ENCODE peak calls at places on chromosomes 4 and X, in six cellular contexts. L is MCF 10A; T is CD8-positive, alpha-beta T cell; V is upper lobe of right lung; H is tibial artery; Y is progenitor cell of endocrine pancreas. D is an unnamed sample.

GRCh38 chr4:85968945-85969830 is 390.7 kb downstream of the MAPK10 start:
- DNase-seq in L (peak; percentile 73), T (no peak), V (no peak), H (no peak), Y (no peak), D (peak; percentile 27)

GRCh38 chrX:118644378-118644777 is 83.0 kb upstream of the IL13RA1 start:
- DNase-seq in L (peak; percentile 50), T (no peak), V (no peak), H (no peak), Y (no peak), D (no peak)

GRCh38 chr4:123896446-123897071 is 500.0 kb downstream of the SPRY1 start:
- DNase-seq in L (no peak), T (no peak), V (no peak), H (no peak), Y (no peak), D (no peak)

GRCh38 chrX:120452131-120452530 is 17.0 kb downstream of the LAMP2 start:
- DNase-seq in L (peak; percentile 38), T (no peak), V (no peak), H (no peak), Y (no peak), D (no peak)

GRCh38 chrX:15694968-15695451 is 30.4 kb upstream of the CLTRN start:
- DNase-seq in L (no peak), T (no peak), V (no peak), H (no peak), Y (no peak), D (no peak)

GRCh38 chrX:145825896-145826295 is 8.3 kb downstream of the SLITRK2 start:
- DNase-seq in L (peak; percentile 65), T (no peak), V (no peak), H (no peak), Y (no peak), D (no peak)

GRCh38 chrX:16212436-16212835 is 45.2 kb downstream of the MAGEB17 start:
- DNase-seq in L (peak; percentile 25), T (no peak), V (no peak), H (no peak), Y (no peak), D (peak; percentile 13)

GRCh38 chr4:56979674-56980073 is 978 bp downstream of the POLR2B start:
- DNase-seq in L (peak; percentile 36), T (peak; percentile 49), V (no peak), H (no peak), Y (no peak), D (no peak)

GRCh38 chr4:24642941-24643628 is 58.7 kb upstream of the DHX15 start:
- DNase-seq in L (peak; percentile 53), T (no peak), V (no peak), H (no peak), Y (no peak), D (no peak)

GRCh38 chrX:152844256-152844655 is 13.4 kb downstream of the NSDHL start:
- DNase-seq in L (no peak), T (no peak), V (no peak), H (no peak), Y (no peak), D (no peak)

GRCh38 chr4:155548173-155548572 is 118.5 kb upstream of the GUCY1A1 start:
- DNase-seq in L (no peak), T (no peak), V (no peak), H (no peak), Y (no peak), D (no peak)

GRCh38 chr4:105207386-105207785 is 60.7 kb downstream of the TET2 start:
- DNase-seq in L (no peak), T (no peak), V (no peak), H (no peak), Y (no peak), D (no peak)

GRCh38 chr4:172851534-172851933 is 317.1 kb upstream of the GALNT7 start:
- DNase-seq in L (no peak), T (no peak), V (no peak), H (no peak), Y (no peak), D (no peak)

GRCh38 chrX:23766650-23767551 is 16.1 kb upstream of the SAT1 start:
- DNase-seq in L (no peak), T (no peak), V (no peak), H (no peak), Y (no peak), D (no peak)

GRCh38 chr4:175562111-175562510 is 250.0 kb downstream of the GPM6A start:
- DNase-seq in L (no peak), T (no peak), V (no peak), H (no peak), Y (no peak), D (no peak)

GRCh38 chr4:72119946-72120345 is 88.1 kb downstream of the NPFFR2 start:
- DNase-seq in L (no peak), T (no peak), V (no peak), H (no peak), Y (no peak), D (no peak)

GRCh38 chrX:100939336-100939735 is 10.6 kb upstream of the XKRX start:
- DNase-seq in L (no peak), T (peak; percentile 9), V (no peak), H (no peak), Y (no peak), D (no peak)

GRCh38 chr4:97395980-97396562 is 747.2 kb downstream of the STPG2 start:
- DNase-seq in L (no peak), T (no peak), V (no peak), H (no peak), Y (no peak), D (no peak)

DNA sequence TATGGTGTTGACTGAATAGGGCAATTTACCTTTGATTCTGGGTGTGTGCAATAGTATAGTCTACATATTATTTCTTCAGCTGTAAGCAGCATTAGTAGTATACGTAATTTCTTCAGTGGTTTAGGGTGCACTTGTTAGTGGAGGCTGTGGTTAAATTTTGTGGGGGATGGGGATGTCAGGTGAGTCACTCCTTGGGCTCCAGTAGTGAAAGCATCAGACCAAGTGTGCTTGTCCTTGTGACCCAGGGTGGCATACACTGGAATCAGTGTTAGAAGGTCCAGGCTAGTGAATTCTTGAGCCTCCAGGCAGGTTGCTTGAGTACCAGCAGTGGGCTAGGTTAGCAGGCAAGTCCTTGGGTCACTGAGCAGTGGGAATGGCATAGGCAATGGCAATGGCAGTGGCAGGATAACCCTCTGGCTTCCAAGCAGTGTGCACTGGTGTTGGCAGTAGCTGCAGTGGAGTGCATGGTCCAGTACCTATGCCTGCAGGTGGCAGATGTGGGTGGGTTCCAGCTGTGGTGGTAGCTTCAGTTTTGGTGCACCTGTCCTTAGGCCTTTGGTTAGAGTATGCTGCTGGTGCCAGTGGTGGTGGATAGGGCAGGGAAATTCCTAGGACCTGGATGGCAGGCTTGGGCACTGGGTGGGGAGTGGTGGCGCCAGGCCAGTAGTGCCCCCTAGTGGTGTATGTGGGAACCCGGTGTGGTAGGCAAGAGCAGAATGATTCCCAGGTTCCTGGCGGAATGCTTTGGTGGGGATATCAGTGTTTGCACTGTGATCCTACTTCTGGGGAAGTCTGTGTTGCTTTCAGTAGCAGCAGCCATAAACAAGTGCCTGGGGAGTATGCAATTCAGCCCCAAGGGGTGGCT is 531.0 kb downstream of the SMARCA1 start:
- DNase-seq in L (peak; percentile 2), T (no peak), V (no peak), H (no peak), Y (no peak), D (no peak)
- TF ChIP-seq CTCF in L (no peak), T (no peak), V (no peak), H (no peak), Y (no peak), D (no peak)

GRCh38 chr4:91108751-91109150 is 981.6 kb downstream of the CCSER1 start:
- DNase-seq in L (no peak), T (no peak), V (no peak), H (no peak), Y (no peak), D (no peak)

GRCh38 chr4:91114386-91114785 is 987.2 kb downstream of the CCSER1 start:
- DNase-seq in L (no peak), T (no peak), V (no peak), H (no peak), Y (no peak), D (no peak)

GRCh38 chr4:91116861-91117260 is 989.7 kb downstream of the CCSER1 start:
- DNase-seq in L (peak; percentile 27), T (no peak), V (no peak), H (no peak), Y (no peak), D (peak; percentile 7)

GRCh38 chr4:91111556-91111955 is 984.4 kb downstream of the CCSER1 start:
- DNase-seq in L (no peak), T (no peak), V (no peak), H (no peak), Y (no peak), D (no peak)

GRCh38 chr4:91113130-91113706 is 986.0 kb downstream of the CCSER1 start:
- DNase-seq in L (peak; percentile 39), T (no peak), V (no peak), H (no peak), Y (no peak), D (peak; percentile 23)
- TF ChIP-seq CTCF in L (peak; percentile 71), T (no peak), V (peak; percentile 53), H (no peak), Y (peak; percentile 76), D (peak; percentile 69)

DNA sequence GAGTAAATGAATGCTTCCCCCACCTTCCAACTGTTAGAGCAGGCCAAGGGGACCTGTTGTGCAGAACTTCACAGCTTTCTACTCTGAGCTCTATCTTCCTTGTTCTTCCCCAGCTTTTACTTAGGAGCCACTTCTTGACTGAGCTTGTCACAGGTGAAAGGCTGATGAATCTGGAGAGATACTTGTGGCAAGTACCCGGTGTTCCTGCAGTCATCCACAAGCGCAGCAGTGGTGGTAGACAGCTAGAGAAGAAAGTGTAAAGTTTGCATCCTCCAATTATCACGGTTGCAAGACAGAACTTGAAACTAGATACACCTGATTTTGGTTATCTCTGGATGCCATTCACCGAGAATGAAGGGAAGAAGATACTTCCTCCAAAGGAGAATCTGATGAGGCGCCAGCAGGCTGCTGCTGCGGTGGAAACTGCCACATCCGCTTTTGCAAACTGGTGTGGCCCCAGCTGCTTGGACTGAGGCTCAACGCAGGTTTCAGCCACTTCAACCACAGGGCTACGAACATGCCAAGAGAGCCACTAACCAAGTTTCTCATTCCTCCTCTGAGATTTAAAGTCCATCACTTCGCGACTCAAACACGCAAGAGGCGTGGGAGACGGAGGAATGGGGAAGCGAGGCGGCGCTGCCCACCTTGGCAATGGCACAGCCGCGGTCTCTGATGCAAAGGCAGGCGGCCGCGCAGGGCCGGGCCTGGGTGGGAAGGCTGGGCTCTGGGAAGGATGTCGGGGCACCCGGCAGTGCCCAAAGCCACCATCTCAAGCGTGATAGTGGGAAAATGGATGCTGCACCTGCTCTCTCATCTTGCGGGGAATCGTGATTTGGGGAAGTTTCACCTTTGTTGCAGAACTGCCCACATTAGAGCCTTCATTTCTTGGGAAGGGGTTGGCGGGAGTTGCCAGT is 1.3 kb upstream of the FHIP1A start:
- DNase-seq in L (no peak), T (peak; percentile 16), V (peak; percentile 73), H (peak; percentile 26), Y (peak; percentile 9), D (peak; percentile 73)
- TF ChIP-seq CTCF in L (no peak), T (no peak), V (no peak), H (no peak), Y (no peak), D (no peak)

GRCh38 chr4:174122705-174123104 is 160.8 kb downstream of the FBXO8 start:
- DNase-seq in L (no peak), T (no peak), V (no peak), H (no peak), Y (no peak), D (no peak)

GRCh38 chr4:174118171-174118570 is 165.3 kb downstream of the FBXO8 start:
- DNase-seq in L (no peak), T (no peak), V (no peak), H (no peak), Y (no peak), D (no peak)

GRCh38 chr4:174119051-174119450 is 164.4 kb downstream of the FBXO8 start:
- DNase-seq in L (peak; percentile 74), T (no peak), V (no peak), H (no peak), Y (no peak), D (no peak)

GRCh38 chr4:174119818-174120217 is 163.6 kb downstream of the FBXO8 start:
- DNase-seq in L (no peak), T (no peak), V (no peak), H (no peak), Y (no peak), D (no peak)

GRCh38 chr4:174120446-174121142 is 162.9 kb downstream of the FBXO8 start:
- DNase-seq in L (peak; percentile 66), T (no peak), V (no peak), H (peak; percentile 32), Y (peak; percentile 34), D (peak; percentile 36)
- TF ChIP-seq CTCF in L (peak; percentile 32), T (peak; percentile 18), V (peak; percentile 50), H (peak; percentile 57), Y (peak; percentile 64), D (peak; percentile 59)

D was measured in GM13977.